ENCODE peak calls at places on chromosome 1, in eight cellular contexts. Y is AG04449, H is BJ, J is HL-60, U is AG10803, N is uterus, K is GM12865, I is HFF-Myc. Z is an unnamed sample.
A peak's percentile ranks its signal among the peaks of the same experiment; 100 is the strongest.

GRCh38 chr1:227357229-227358078 is 39.2 kb upstream of the CDC42BPA start:
- DNase-seq in Y (no peak), H (peak; percentile 34), J (no peak), U (peak; percentile 68), N (peak; percentile 67), K (no peak), I (peak; percentile 74), Z (peak; percentile 31)

GRCh38 chr1:7987528-7987927 is 26.0 kb downstream of the PARK7 start:
- DNase-seq in Y (no peak), H (no peak), J (no peak), U (no peak), N (no peak), K (no peak), I (no peak), Z (no peak)

GRCh38 chr1:230632273-230632873 is 9.9 kb upstream of the COG2 start:
- DNase-seq in Y (no peak), H (no peak), J (peak; percentile 39), U (peak; percentile 20), N (no peak), K (peak; percentile 44), I (no peak), Z (no peak)

GRCh38 chr1:209513226-209513625 is 70.3 kb upstream of the CAMK1G start:
- DNase-seq in Y (no peak), H (no peak), J (peak; percentile 5), U (peak; percentile 46), N (no peak), K (peak; percentile 47), I (peak; percentile 12), Z (peak; percentile 4)

GRCh38 chr1:167166703-167167100 is 54.0 kb upstream of the POU2F1 start:
- DNase-seq in Y (no peak), H (no peak), J (no peak), U (no peak), N (no peak), K (no peak), I (no peak), Z (no peak)

GRCh38 chr1:181479137-181479745 is 4.1 kb upstream of the CACNA1E start:
- DNase-seq in Y (peak; percentile 16), H (peak; percentile 4), J (peak; percentile 51), U (peak; percentile 66), N (peak; percentile 45), K (peak; percentile 82), I (peak; percentile 41), Z (no peak)

GRCh38 chr1:198122693-198123092 is 34.1 kb upstream of the NEK7 start:
- DNase-seq in Y (no peak), H (no peak), J (no peak), U (no peak), N (no peak), K (no peak), I (no peak), Z (no peak)

GRCh38 chr1:46030074-46030870 is 102.2 kb downstream of the PIK3R3 start:
- DNase-seq in Y (no peak), H (no peak), J (no peak), U (no peak), N (no peak), K (no peak), I (no peak), Z (no peak)

GRCh38 chr1:208010487-208011079 is 99.7 kb upstream of the CD34 start:
- DNase-seq in Y (no peak), H (no peak), J (no peak), U (no peak), N (no peak), K (no peak), I (no peak), Z (no peak)
- TF ChIP-seq CTCF in Y (no peak), H (no peak), J (no peak), U (no peak), N (no peak), K (no peak), I (no peak), Z (no peak)

DNA sequence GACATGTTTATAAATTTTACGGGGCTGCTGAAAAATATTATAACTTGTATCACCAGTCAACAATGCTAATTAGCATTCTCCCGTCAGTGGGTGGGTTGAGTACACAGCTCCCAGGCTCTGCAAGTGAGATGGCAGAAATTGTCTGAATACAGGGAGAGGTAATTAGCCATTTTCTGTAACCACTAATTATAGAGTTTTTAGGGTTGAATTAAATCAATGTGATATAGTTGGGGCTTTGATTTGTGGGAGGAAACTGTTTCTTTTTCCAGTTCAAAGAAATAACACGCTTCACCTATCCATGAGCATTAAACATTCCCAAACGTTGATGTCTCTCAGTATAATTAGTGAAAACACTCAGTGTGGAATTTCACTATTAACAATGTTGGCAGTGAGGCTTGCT is 1.4 kb downstream of the VANGL1 start:
- DNase-seq in Y (no peak), H (no peak), J (no peak), U (no peak), N (no peak), K (no peak), I (no peak), Z (no peak)
- H3K4me3 ChIP-seq in Y (peak overlapping the region; percentile 79), H (peak overlapping the region; percentile 90), J (no peak overlapping the region), U (peak overlapping the region; percentile 73), N (peak overlapping the region; percentile 59), K (peak overlapping the region; percentile 93), I (peak overlapping the region; percentile 80), Z (peak overlapping the region; percentile 71)

DNA sequence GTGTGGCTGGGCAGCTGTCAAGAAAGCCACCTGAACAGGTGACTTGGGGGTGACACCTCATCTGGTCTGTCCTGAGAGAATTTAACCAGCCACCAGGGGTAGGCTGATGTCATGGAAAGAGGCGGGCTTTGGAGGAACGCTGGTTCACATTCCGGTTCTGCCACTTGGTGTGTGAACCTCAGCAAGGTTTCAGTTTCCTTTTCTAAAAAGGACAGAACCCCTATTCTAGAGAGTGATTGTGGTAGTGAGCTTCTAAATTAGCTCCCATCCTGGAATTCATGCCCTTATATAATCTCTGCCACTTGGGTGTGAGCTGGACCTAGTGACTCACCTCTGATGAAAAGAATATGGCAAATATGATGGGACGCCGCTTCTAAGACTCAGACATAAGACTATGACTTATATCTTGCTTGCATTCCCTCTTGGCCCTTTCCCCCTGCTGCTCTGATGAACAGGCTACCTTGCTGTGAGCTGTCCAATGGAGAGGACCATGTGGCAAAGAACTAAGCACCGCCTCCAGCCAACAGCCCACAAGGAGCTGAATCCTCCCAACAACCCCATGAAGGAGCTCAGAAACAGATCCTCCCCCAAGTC is 332.1 kb downstream of the RRAGC start:
- DNase-seq in Y (no peak), H (no peak), J (no peak), U (no peak), N (no peak), K (peak; percentile 88), I (no peak), Z (no peak)
- TF ChIP-seq CTCF in Y (no peak), H (no peak), J (no peak), U (no peak), N (no peak), K (no peak), I (no peak), Z (no peak)

DNA sequence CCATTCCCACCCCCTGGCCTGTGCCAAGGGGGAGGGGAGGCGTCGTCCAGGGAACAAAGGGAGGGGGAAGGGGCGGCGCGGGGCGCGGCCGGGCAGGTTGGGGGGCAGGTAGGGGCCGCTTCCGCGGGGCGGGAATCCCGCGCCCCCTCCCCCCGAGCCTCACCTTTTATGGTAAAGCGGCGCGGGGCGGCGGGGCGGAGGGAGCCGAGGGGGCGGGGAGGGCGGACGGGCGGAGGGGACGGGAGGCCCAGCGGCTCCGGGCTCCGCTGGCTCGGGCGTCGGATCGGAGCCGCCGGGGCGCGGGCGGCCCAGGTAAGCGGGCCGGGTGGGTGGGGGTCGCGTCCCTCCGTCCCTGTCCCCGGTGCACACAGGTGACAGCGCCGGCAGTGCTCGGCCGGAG is at the start of gene FBLIM1:
- DNase-seq in Y (no peak), H (no peak), J (no peak), U (no peak), N (peak; percentile 54), K (no peak), I (no peak), Z (no peak)
- H3K4me3 ChIP-seq in Y (peak within 1 kb of the TSS; percentile 82), H (peak within 1 kb of the TSS; percentile 67), J (no peak within 1 kb of the TSS), U (peak within 1 kb of the TSS; percentile 77), N (peak within 1 kb of the TSS; percentile 46), K (no peak within 1 kb of the TSS), I (peak within 1 kb of the TSS; percentile 61), Z (peak within 1 kb of the TSS; percentile 73)

GRCh38 chr1:116415699-116416533 is 42.9 kb downstream of the ATP1A1 start:
- DNase-seq in Y (no peak), H (no peak), J (no peak), U (peak; percentile 38), N (no peak), K (no peak), I (no peak), Z (no peak)
- TF ChIP-seq CTCF in Y (no peak), H (no peak), J (no peak), U (no peak), N (no peak), K (no peak), I (no peak), Z (peak; percentile 25)

GRCh38 chr1:156422602-156423091 is 53.6 kb downstream of the RHBG start:
- DNase-seq in Y (no peak), H (no peak), J (no peak), U (no peak), N (no peak), K (no peak), I (no peak), Z (no peak)

GRCh38 chr1:156420209-156421061 is 51.4 kb downstream of the RHBG start:
- DNase-seq in Y (no peak), H (no peak), J (peak; percentile 50), U (no peak), N (no peak), K (peak; percentile 67), I (no peak), Z (no peak)

GRCh38 chr1:156419863-156420208 is 50.8 kb downstream of the RHBG start:
- DNase-seq in Y (no peak), H (no peak), J (no peak), U (no peak), N (no peak), K (peak; percentile 70), I (no peak), Z (no peak)

GRCh38 chr1:156421939-156422601 is 53.1 kb downstream of the RHBG start:
- DNase-seq in Y (no peak), H (no peak), J (no peak), U (no peak), N (no peak), K (no peak), I (no peak), Z (no peak)

GRCh38 chr1:156421062-156421938 is 52.3 kb downstream of the RHBG start:
- DNase-seq in Y (no peak), H (no peak), J (peak; percentile 20), U (peak; percentile 46), N (peak; percentile 67), K (peak; percentile 90), I (peak; percentile 19), Z (no peak)
- H3K4me3 ChIP-seq in Y (peak overlapping the region; percentile 15), H (no peak overlapping the region), J (no peak overlapping the region), U (no peak overlapping the region), N (no peak overlapping the region), K (peak overlapping the region; percentile 62), I (no peak overlapping the region), Z (no peak overlapping the region)

GRCh38 chr1:35294809-35295208 is 26.3 kb downstream of the ZMYM4 start:
- DNase-seq in Y (no peak), H (no peak), J (no peak), U (no peak), N (no peak), K (no peak), I (no peak), Z (no peak)

GRCh38 chr1:35300376-35300775 is 31.9 kb downstream of the ZMYM4 start:
- DNase-seq in Y (no peak), H (no peak), J (no peak), U (no peak), N (no peak), K (no peak), I (no peak), Z (no peak)

GRCh38 chr1:35301674-35302392 is 33.3 kb downstream of the ZMYM4 start:
- DNase-seq in Y (no peak), H (no peak), J (no peak), U (no peak), N (no peak), K (no peak), I (no peak), Z (no peak)

GRCh38 chr1:35298464-35298863 is 30.0 kb downstream of the ZMYM4 start:
- DNase-seq in Y (no peak), H (no peak), J (peak; percentile 53), U (peak; percentile 45), N (peak; percentile 23), K (peak; percentile 80), I (no peak), Z (no peak)
- TF ChIP-seq CTCF in Y (peak; percentile 45), H (peak; percentile 46), J (peak; percentile 9), U (peak; percentile 59), N (peak; percentile 37), K (peak; percentile 67), I (peak; percentile 30), Z (peak; percentile 40)